ENCODE peak calls at places on chromosome 11, in nine cellular contexts. One of them, this sample, is unnamed.
A peak's percentile ranks its signal among the peaks of the same experiment; 100 is the strongest.

GRCh38 chr11:8049084-8049483 is 31.9 kb upstream of the TUB start:
- DNase-seq in A549: no peak
- DNase-seq in RKO: no peak
- DNase-seq in esophagus squamous epithelium: no peak
- DNase-seq in activated naive CD8-positive, alpha-beta T cell treated with anti-CD3 and anti-CD28 coated beads, Interleukin-2, amount 50 U/mL, for 24 hours: no peak
- DNase-seq in endothelial cell of umbilical vein: no peak
- DNase-seq in GM23248: no peak
- DNase-seq in GM19239: no peak
- DNase-seq in stimulated activated CD4-positive, alpha-beta T cell treated with anti-CD3 and anti-CD28 coated beads, TNF-alpha, amount 100 ng/mL, for 24 hours: no peak
- DNase-seq in this sample: no peak

GRCh38 chr11:118930152-118930712 is 4.5 kb upstream of the BCL9L start:
- DNase-seq in endothelial cell of umbilical vein: peak; percentile 76
- DNase-seq in esophagus squamous epithelium: no peak
- DNase-seq in RKO: peak; percentile 76
- DNase-seq in stimulated activated CD4-positive, alpha-beta T cell treated with anti-CD3 and anti-CD28 coated beads, TNF-alpha, amount 100 ng/mL, for 24 hours: peak; percentile 78
- DNase-seq in activated naive CD8-positive, alpha-beta T cell treated with anti-CD3 and anti-CD28 coated beads, Interleukin-2, amount 50 U/mL, for 24 hours: peak; percentile 92
- DNase-seq in A549: peak; percentile 81
- DNase-seq in GM23248: peak; percentile 74
- DNase-seq in GM19239: peak; percentile 67
- DNase-seq in this sample: peak; percentile 86

GRCh38 chr11:134132808-134133207 is 63.9 kb downstream of the JAM3 start:
- DNase-seq in activated naive CD8-positive, alpha-beta T cell treated with anti-CD3 and anti-CD28 coated beads, Interleukin-2, amount 50 U/mL, for 24 hours: no peak
- DNase-seq in A549: no peak
- DNase-seq in stimulated activated CD4-positive, alpha-beta T cell treated with anti-CD3 and anti-CD28 coated beads, TNF-alpha, amount 100 ng/mL, for 24 hours: no peak
- DNase-seq in RKO: no peak
- DNase-seq in GM19239: no peak
- DNase-seq in GM23248: peak; percentile 41
- DNase-seq in endothelial cell of umbilical vein: no peak
- DNase-seq in esophagus squamous epithelium: no peak
- DNase-seq in this sample: no peak

GRCh38 chr11:120554771-120555432 is 43.4 kb downstream of the GRIK4 start:
- DNase-seq in endothelial cell of umbilical vein: peak; percentile 31
- DNase-seq in A549: no peak
- DNase-seq in stimulated activated CD4-positive, alpha-beta T cell treated with anti-CD3 and anti-CD28 coated beads, TNF-alpha, amount 100 ng/mL, for 24 hours: no peak
- DNase-seq in esophagus squamous epithelium: no peak
- DNase-seq in activated naive CD8-positive, alpha-beta T cell treated with anti-CD3 and anti-CD28 coated beads, Interleukin-2, amount 50 U/mL, for 24 hours: no peak
- DNase-seq in GM23248: peak; percentile 23
- DNase-seq in GM19239: no peak
- DNase-seq in RKO: no peak
- DNase-seq in this sample: no peak

GRCh38 chr11:108221401-108221800 is 1.0 kb downstream of the NPAT start:
- DNase-seq in GM19239: no peak
- DNase-seq in endothelial cell of umbilical vein: peak; percentile 79
- DNase-seq in stimulated activated CD4-positive, alpha-beta T cell treated with anti-CD3 and anti-CD28 coated beads, TNF-alpha, amount 100 ng/mL, for 24 hours: no peak
- DNase-seq in esophagus squamous epithelium: no peak
- DNase-seq in RKO: peak; percentile 31
- DNase-seq in activated naive CD8-positive, alpha-beta T cell treated with anti-CD3 and anti-CD28 coated beads, Interleukin-2, amount 50 U/mL, for 24 hours: no peak
- DNase-seq in GM23248: peak; percentile 62
- DNase-seq in A549: no peak
- DNase-seq in this sample: peak; percentile 64

GRCh38 chr11:128424271-128424709 is 163.1 kb downstream of the ETS1 start:
- DNase-seq in A549: no peak
- DNase-seq in RKO: no peak
- DNase-seq in GM23248: peak; percentile 40
- DNase-seq in esophagus squamous epithelium: no peak
- DNase-seq in stimulated activated CD4-positive, alpha-beta T cell treated with anti-CD3 and anti-CD28 coated beads, TNF-alpha, amount 100 ng/mL, for 24 hours: no peak
- DNase-seq in GM19239: no peak
- DNase-seq in activated naive CD8-positive, alpha-beta T cell treated with anti-CD3 and anti-CD28 coated beads, Interleukin-2, amount 50 U/mL, for 24 hours: no peak
- DNase-seq in endothelial cell of umbilical vein: no peak
- DNase-seq in this sample: no peak

GRCh38 chr11:115872418-115872817 is 368.2 kb upstream of the CADM1 start:
- DNase-seq in activated naive CD8-positive, alpha-beta T cell treated with anti-CD3 and anti-CD28 coated beads, Interleukin-2, amount 50 U/mL, for 24 hours: no peak
- DNase-seq in endothelial cell of umbilical vein: no peak
- DNase-seq in esophagus squamous epithelium: no peak
- DNase-seq in GM19239: no peak
- DNase-seq in GM23248: no peak
- DNase-seq in RKO: no peak
- DNase-seq in A549: no peak
- DNase-seq in stimulated activated CD4-positive, alpha-beta T cell treated with anti-CD3 and anti-CD28 coated beads, TNF-alpha, amount 100 ng/mL, for 24 hours: no peak
- DNase-seq in this sample: no peak

GRCh38 chr11:79441159-79441875 is 487 bp upstream of the TENM4 start:
- DNase-seq in esophagus squamous epithelium: no peak
- DNase-seq in RKO: no peak
- DNase-seq in endothelial cell of umbilical vein: no peak
- DNase-seq in GM23248: peak; percentile 28
- DNase-seq in A549: no peak
- DNase-seq in stimulated activated CD4-positive, alpha-beta T cell treated with anti-CD3 and anti-CD28 coated beads, TNF-alpha, amount 100 ng/mL, for 24 hours: no peak
- DNase-seq in GM19239: no peak
- DNase-seq in activated naive CD8-positive, alpha-beta T cell treated with anti-CD3 and anti-CD28 coated beads, Interleukin-2, amount 50 U/mL, for 24 hours: no peak
- DNase-seq in this sample: no peak

GRCh38 chr11:86386791-86387190 is 12.1 kb downstream of the CCDC81 start:
- DNase-seq in stimulated activated CD4-positive, alpha-beta T cell treated with anti-CD3 and anti-CD28 coated beads, TNF-alpha, amount 100 ng/mL, for 24 hours: no peak
- DNase-seq in RKO: no peak
- DNase-seq in GM19239: no peak
- DNase-seq in esophagus squamous epithelium: no peak
- DNase-seq in A549: no peak
- DNase-seq in activated naive CD8-positive, alpha-beta T cell treated with anti-CD3 and anti-CD28 coated beads, Interleukin-2, amount 50 U/mL, for 24 hours: no peak
- DNase-seq in endothelial cell of umbilical vein: no peak
- DNase-seq in GM23248: no peak
- DNase-seq in this sample: no peak

GRCh38 chr11:43558556-43559127 is 121.9 kb upstream of the HSD17B12 start:
- DNase-seq in GM23248: no peak
- DNase-seq in RKO: no peak
- DNase-seq in GM19239: no peak
- DNase-seq in stimulated activated CD4-positive, alpha-beta T cell treated with anti-CD3 and anti-CD28 coated beads, TNF-alpha, amount 100 ng/mL, for 24 hours: no peak
- DNase-seq in A549: no peak
- DNase-seq in esophagus squamous epithelium: no peak
- DNase-seq in activated naive CD8-positive, alpha-beta T cell treated with anti-CD3 and anti-CD28 coated beads, Interleukin-2, amount 50 U/mL, for 24 hours: no peak
- DNase-seq in endothelial cell of umbilical vein: no peak
- DNase-seq in this sample: no peak

GRCh38 chr11:126046796-126047195 is 15.9 kb downstream of the CDON start:
- DNase-seq in stimulated activated CD4-positive, alpha-beta T cell treated with anti-CD3 and anti-CD28 coated beads, TNF-alpha, amount 100 ng/mL, for 24 hours: no peak
- DNase-seq in A549: no peak
- DNase-seq in RKO: no peak
- DNase-seq in esophagus squamous epithelium: no peak
- DNase-seq in activated naive CD8-positive, alpha-beta T cell treated with anti-CD3 and anti-CD28 coated beads, Interleukin-2, amount 50 U/mL, for 24 hours: no peak
- DNase-seq in GM19239: no peak
- DNase-seq in GM23248: no peak
- DNase-seq in endothelial cell of umbilical vein: peak; percentile 54
- DNase-seq in this sample: no peak

GRCh38 chr11:64879226-64879900 is 942 bp upstream of the EHD1 start:
- DNase-seq in esophagus squamous epithelium: no peak
- DNase-seq in endothelial cell of umbilical vein: peak; percentile 26
- DNase-seq in RKO: no peak
- DNase-seq in stimulated activated CD4-positive, alpha-beta T cell treated with anti-CD3 and anti-CD28 coated beads, TNF-alpha, amount 100 ng/mL, for 24 hours: no peak
- DNase-seq in GM23248: no peak
- DNase-seq in activated naive CD8-positive, alpha-beta T cell treated with anti-CD3 and anti-CD28 coated beads, Interleukin-2, amount 50 U/mL, for 24 hours: peak; percentile 25
- DNase-seq in A549: no peak
- DNase-seq in GM19239: no peak
- DNase-seq in this sample: no peak

GRCh38 chr11:65445604-65446445 is 23.2 kb downstream of the NEAT1 start:
- DNase-seq in GM23248: peak; percentile 72
- DNase-seq in A549: no peak
- DNase-seq in activated naive CD8-positive, alpha-beta T cell treated with anti-CD3 and anti-CD28 coated beads, Interleukin-2, amount 50 U/mL, for 24 hours: no peak
- DNase-seq in stimulated activated CD4-positive, alpha-beta T cell treated with anti-CD3 and anti-CD28 coated beads, TNF-alpha, amount 100 ng/mL, for 24 hours: no peak
- DNase-seq in RKO: no peak
- DNase-seq in GM19239: no peak
- DNase-seq in endothelial cell of umbilical vein: peak; percentile 55
- DNase-seq in esophagus squamous epithelium: no peak
- DNase-seq in this sample: no peak

GRCh38 chr11:46718155-46719019 is 626 bp upstream of the F2 start:
- DNase-seq in A549: peak; percentile 87
- DNase-seq in endothelial cell of umbilical vein: no peak
- DNase-seq in esophagus squamous epithelium: no peak
- DNase-seq in GM23248: no peak
- DNase-seq in activated naive CD8-positive, alpha-beta T cell treated with anti-CD3 and anti-CD28 coated beads, Interleukin-2, amount 50 U/mL, for 24 hours: no peak
- DNase-seq in stimulated activated CD4-positive, alpha-beta T cell treated with anti-CD3 and anti-CD28 coated beads, TNF-alpha, amount 100 ng/mL, for 24 hours: no peak
- DNase-seq in RKO: no peak
- DNase-seq in GM19239: no peak
- DNase-seq in this sample: no peak

GRCh38 chr11:127919206-127920000 is 668.0 kb downstream of the ETS1 start:
- DNase-seq in GM23248: peak; percentile 91
- DNase-seq in GM19239: no peak
- DNase-seq in RKO: peak; percentile 62
- DNase-seq in esophagus squamous epithelium: no peak
- DNase-seq in stimulated activated CD4-positive, alpha-beta T cell treated with anti-CD3 and anti-CD28 coated beads, TNF-alpha, amount 100 ng/mL, for 24 hours: no peak
- DNase-seq in endothelial cell of umbilical vein: peak; percentile 6
- DNase-seq in activated naive CD8-positive, alpha-beta T cell treated with anti-CD3 and anti-CD28 coated beads, Interleukin-2, amount 50 U/mL, for 24 hours: no peak
- DNase-seq in A549: no peak
- DNase-seq in this sample: no peak

GRCh38 chr11:12827929-12828812 is 153.9 kb downstream of the TEAD1 start:
- DNase-seq in A549: peak; percentile 59
- DNase-seq in GM23248: peak; percentile 75
- DNase-seq in endothelial cell of umbilical vein: peak; percentile 91
- DNase-seq in GM19239: peak; percentile 12
- DNase-seq in esophagus squamous epithelium: no peak
- DNase-seq in stimulated activated CD4-positive, alpha-beta T cell treated with anti-CD3 and anti-CD28 coated beads, TNF-alpha, amount 100 ng/mL, for 24 hours: no peak
- DNase-seq in activated naive CD8-positive, alpha-beta T cell treated with anti-CD3 and anti-CD28 coated beads, Interleukin-2, amount 50 U/mL, for 24 hours: no peak
- DNase-seq in RKO: no peak
- DNase-seq in this sample: peak; percentile 28

GRCh38 chr11:16956538-16957153 is 57.6 kb downstream of the PLEKHA7 start:
- DNase-seq in A549: no peak
- DNase-seq in esophagus squamous epithelium: no peak
- DNase-seq in activated naive CD8-positive, alpha-beta T cell treated with anti-CD3 and anti-CD28 coated beads, Interleukin-2, amount 50 U/mL, for 24 hours: no peak
- DNase-seq in stimulated activated CD4-positive, alpha-beta T cell treated with anti-CD3 and anti-CD28 coated beads, TNF-alpha, amount 100 ng/mL, for 24 hours: no peak
- DNase-seq in GM23248: no peak
- DNase-seq in GM19239: no peak
- DNase-seq in endothelial cell of umbilical vein: no peak
- DNase-seq in RKO: no peak
- DNase-seq in this sample: no peak

GRCh38 chr11:112294688-112295340 is 34.2 kb upstream of the PLET1 start:
- DNase-seq in stimulated activated CD4-positive, alpha-beta T cell treated with anti-CD3 and anti-CD28 coated beads, TNF-alpha, amount 100 ng/mL, for 24 hours: no peak
- DNase-seq in esophagus squamous epithelium: no peak
- DNase-seq in RKO: no peak
- DNase-seq in GM23248: no peak
- DNase-seq in activated naive CD8-positive, alpha-beta T cell treated with anti-CD3 and anti-CD28 coated beads, Interleukin-2, amount 50 U/mL, for 24 hours: no peak
- DNase-seq in A549: no peak
- DNase-seq in endothelial cell of umbilical vein: no peak
- DNase-seq in GM19239: no peak
- DNase-seq in this sample: no peak

GRCh38 chr11:29914203-29914930 is 102.5 kb downstream of the KCNA4 start:
- DNase-seq in RKO: peak; percentile 20
- DNase-seq in GM19239: no peak
- DNase-seq in A549: no peak
- DNase-seq in endothelial cell of umbilical vein: no peak
- DNase-seq in esophagus squamous epithelium: no peak
- DNase-seq in GM23248: peak; percentile 63
- DNase-seq in activated naive CD8-positive, alpha-beta T cell treated with anti-CD3 and anti-CD28 coated beads, Interleukin-2, amount 50 U/mL, for 24 hours: no peak
- DNase-seq in stimulated activated CD4-positive, alpha-beta T cell treated with anti-CD3 and anti-CD28 coated beads, TNF-alpha, amount 100 ng/mL, for 24 hours: no peak
- DNase-seq in this sample: no peak

GRCh38 chr11:44381261-44381660 is 71.3 kb upstream of the ALX4 start:
- DNase-seq in RKO: no peak
- DNase-seq in GM23248: no peak
- DNase-seq in esophagus squamous epithelium: no peak
- DNase-seq in stimulated activated CD4-positive, alpha-beta T cell treated with anti-CD3 and anti-CD28 coated beads, TNF-alpha, amount 100 ng/mL, for 24 hours: no peak
- DNase-seq in activated naive CD8-positive, alpha-beta T cell treated with anti-CD3 and anti-CD28 coated beads, Interleukin-2, amount 50 U/mL, for 24 hours: no peak
- DNase-seq in GM19239: no peak
- DNase-seq in A549: no peak
- DNase-seq in endothelial cell of umbilical vein: no peak
- DNase-seq in this sample: no peak

GRCh38 chr11:77879218-77879617 is 58.3 kb downstream of the AAMDC start:
- DNase-seq in RKO: peak; percentile 16
- DNase-seq in GM23248: peak; percentile 46
- DNase-seq in activated naive CD8-positive, alpha-beta T cell treated with anti-CD3 and anti-CD28 coated beads, Interleukin-2, amount 50 U/mL, for 24 hours: no peak
- DNase-seq in esophagus squamous epithelium: no peak
- DNase-seq in A549: no peak
- DNase-seq in endothelial cell of umbilical vein: no peak
- DNase-seq in stimulated activated CD4-positive, alpha-beta T cell treated with anti-CD3 and anti-CD28 coated beads, TNF-alpha, amount 100 ng/mL, for 24 hours: no peak
- DNase-seq in GM19239: no peak
- DNase-seq in this sample: peak; percentile 87

GRCh38 chr11:47111318-47111804 is 65.3 kb downstream of the ARFGAP2 start:
- DNase-seq in activated naive CD8-positive, alpha-beta T cell treated with anti-CD3 and anti-CD28 coated beads, Interleukin-2, amount 50 U/mL, for 24 hours: no peak
- DNase-seq in A549: no peak
- DNase-seq in GM19239: peak; percentile 38
- DNase-seq in esophagus squamous epithelium: no peak
- DNase-seq in RKO: no peak
- DNase-seq in endothelial cell of umbilical vein: no peak
- DNase-seq in stimulated activated CD4-positive, alpha-beta T cell treated with anti-CD3 and anti-CD28 coated beads, TNF-alpha, amount 100 ng/mL, for 24 hours: no peak
- DNase-seq in GM23248: no peak
- DNase-seq in this sample: no peak

GRCh38 chr11:121416909-121417567 is 35.1 kb upstream of the SORL1 start:
- DNase-seq in esophagus squamous epithelium: no peak
- DNase-seq in GM23248: peak; percentile 91
- DNase-seq in RKO: no peak
- DNase-seq in GM19239: no peak
- DNase-seq in stimulated activated CD4-positive, alpha-beta T cell treated with anti-CD3 and anti-CD28 coated beads, TNF-alpha, amount 100 ng/mL, for 24 hours: no peak
- DNase-seq in endothelial cell of umbilical vein: peak; percentile 13
- DNase-seq in activated naive CD8-positive, alpha-beta T cell treated with anti-CD3 and anti-CD28 coated beads, Interleukin-2, amount 50 U/mL, for 24 hours: peak; percentile 60
- DNase-seq in A549: peak; percentile 1
- DNase-seq in this sample: peak; percentile 27

GRCh38 chr11:57378166-57378565 is 2.8 kb downstream of the PRG3 start:
- DNase-seq in stimulated activated CD4-positive, alpha-beta T cell treated with anti-CD3 and anti-CD28 coated beads, TNF-alpha, amount 100 ng/mL, for 24 hours: no peak
- DNase-seq in endothelial cell of umbilical vein: no peak
- DNase-seq in GM19239: no peak
- DNase-seq in RKO: no peak
- DNase-seq in activated naive CD8-positive, alpha-beta T cell treated with anti-CD3 and anti-CD28 coated beads, Interleukin-2, amount 50 U/mL, for 24 hours: no peak
- DNase-seq in A549: no peak
- DNase-seq in esophagus squamous epithelium: no peak
- DNase-seq in GM23248: peak; percentile 48
- DNase-seq in this sample: no peak

GRCh38 chr11:14902650-14903350 is 10.8 kb upstream of the CYP2R1 start:
- DNase-seq in GM19239: no peak
- DNase-seq in endothelial cell of umbilical vein: peak; percentile 83
- DNase-seq in RKO: peak; percentile 71
- DNase-seq in esophagus squamous epithelium: no peak
- DNase-seq in activated naive CD8-positive, alpha-beta T cell treated with anti-CD3 and anti-CD28 coated beads, Interleukin-2, amount 50 U/mL, for 24 hours: no peak
- DNase-seq in stimulated activated CD4-positive, alpha-beta T cell treated with anti-CD3 and anti-CD28 coated beads, TNF-alpha, amount 100 ng/mL, for 24 hours: no peak
- DNase-seq in A549: no peak
- DNase-seq in GM23248: peak; percentile 51
- DNase-seq in this sample: no peak

GRCh38 chr11:12094872-12095800 is 15.3 kb upstream of the MICAL2 start:
- DNase-seq in A549: no peak
- DNase-seq in esophagus squamous epithelium: no peak
- DNase-seq in endothelial cell of umbilical vein: peak; percentile 68
- DNase-seq in activated naive CD8-positive, alpha-beta T cell treated with anti-CD3 and anti-CD28 coated beads, Interleukin-2, amount 50 U/mL, for 24 hours: no peak
- DNase-seq in RKO: no peak
- DNase-seq in stimulated activated CD4-positive, alpha-beta T cell treated with anti-CD3 and anti-CD28 coated beads, TNF-alpha, amount 100 ng/mL, for 24 hours: no peak
- DNase-seq in GM19239: no peak
- DNase-seq in GM23248: no peak
- DNase-seq in this sample: peak; percentile 89

GRCh38 chr11:81059356-81059755 is 1618.5 kb upstream of the TENM4 start:
- DNase-seq in GM19239: no peak
- DNase-seq in endothelial cell of umbilical vein: no peak
- DNase-seq in stimulated activated CD4-positive, alpha-beta T cell treated with anti-CD3 and anti-CD28 coated beads, TNF-alpha, amount 100 ng/mL, for 24 hours: no peak
- DNase-seq in A549: no peak
- DNase-seq in RKO: no peak
- DNase-seq in esophagus squamous epithelium: no peak
- DNase-seq in activated naive CD8-positive, alpha-beta T cell treated with anti-CD3 and anti-CD28 coated beads, Interleukin-2, amount 50 U/mL, for 24 hours: no peak
- DNase-seq in GM23248: no peak
- DNase-seq in this sample: no peak

GRCh38 chr11:444397-445144 is 2.8 kb upstream of the ANO9 start:
- DNase-seq in RKO: no peak
- DNase-seq in GM19239: no peak
- DNase-seq in activated naive CD8-positive, alpha-beta T cell treated with anti-CD3 and anti-CD28 coated beads, Interleukin-2, amount 50 U/mL, for 24 hours: no peak
- DNase-seq in endothelial cell of umbilical vein: no peak
- DNase-seq in stimulated activated CD4-positive, alpha-beta T cell treated with anti-CD3 and anti-CD28 coated beads, TNF-alpha, amount 100 ng/mL, for 24 hours: no peak
- DNase-seq in A549: no peak
- DNase-seq in esophagus squamous epithelium: no peak
- DNase-seq in GM23248: peak; percentile 77
- DNase-seq in this sample: peak; percentile 70

GRCh38 chr11:46066335-46066734 is 54.9 kb downstream of the PHF21A start:
- DNase-seq in RKO: no peak
- DNase-seq in endothelial cell of umbilical vein: no peak
- DNase-seq in A549: no peak
- DNase-seq in GM23248: no peak
- DNase-seq in esophagus squamous epithelium: no peak
- DNase-seq in stimulated activated CD4-positive, alpha-beta T cell treated with anti-CD3 and anti-CD28 coated beads, TNF-alpha, amount 100 ng/mL, for 24 hours: no peak
- DNase-seq in activated naive CD8-positive, alpha-beta T cell treated with anti-CD3 and anti-CD28 coated beads, Interleukin-2, amount 50 U/mL, for 24 hours: no peak
- DNase-seq in GM19239: no peak
- DNase-seq in this sample: no peak

GRCh38 chr11:46489668-46490560 is 98.3 kb upstream of the CHRM4 start:
- DNase-seq in A549: peak; percentile 66
- DNase-seq in endothelial cell of umbilical vein: peak; percentile 62
- DNase-seq in stimulated activated CD4-positive, alpha-beta T cell treated with anti-CD3 and anti-CD28 coated beads, TNF-alpha, amount 100 ng/mL, for 24 hours: peak; percentile 1
- DNase-seq in GM23248: peak; percentile 64
- DNase-seq in GM19239: peak; percentile 26
- DNase-seq in RKO: peak; percentile 64
- DNase-seq in activated naive CD8-positive, alpha-beta T cell treated with anti-CD3 and anti-CD28 coated beads, Interleukin-2, amount 50 U/mL, for 24 hours: peak; percentile 11
- DNase-seq in esophagus squamous epithelium: no peak
- DNase-seq in this sample: peak; percentile 69

GRCh38 chr11:95279921-95280861 is 49.2 kb upstream of the SESN3 start:
- DNase-seq in GM23248: peak; percentile 27
- DNase-seq in GM19239: no peak
- DNase-seq in endothelial cell of umbilical vein: no peak
- DNase-seq in RKO: no peak
- DNase-seq in esophagus squamous epithelium: no peak
- DNase-seq in activated naive CD8-positive, alpha-beta T cell treated with anti-CD3 and anti-CD28 coated beads, Interleukin-2, amount 50 U/mL, for 24 hours: no peak
- DNase-seq in A549: no peak
- DNase-seq in stimulated activated CD4-positive, alpha-beta T cell treated with anti-CD3 and anti-CD28 coated beads, TNF-alpha, amount 100 ng/mL, for 24 hours: no peak
- DNase-seq in this sample: no peak

This sample was measured in erythroblast.